ENCODE peak calls at places on chromosomes 11 and 22, in ten cellular contexts. A is HFF-Myc; S is heart right ventricle; G is WTC11; C is astrocyte of the spinal cord; R is right lobe of liver; J is stimulated activated naive CD4-positive, alpha-beta T cell; E is ACHN; X is H9; N is posterior cingulate gyrus. F is an unnamed sample.

GRCh38 chr11:62546244-62546936 is at the start of gene AHNAK:
- DNase-seq in X (peak; percentile 73), G (peak; percentile 73), R (peak; percentile 90), N (peak; percentile 84), J (peak; percentile 57), A (no peak), C (peak; percentile 74), S (peak; percentile 86), E (peak; percentile 64), F (peak; percentile 74)

GRCh38 chr11:910044-910588 is 494 bp downstream of the CHID1 start:
- DNase-seq in C (no peak), J (no peak), R (no peak), N (no peak), G (no peak), X (no peak), E (no peak), S (no peak), A (no peak), F (no peak)

GRCh38 chr11:57777969-57778317 is 16.3 kb downstream of the CTNND1 start:
- DNase-seq in C (peak; percentile 51), S (peak; percentile 47), R (no peak), J (no peak), A (no peak), E (no peak), G (no peak), N (no peak), X (no peak), F (peak; percentile 32)

GRCh38 chr11:121426476-121427454 is 25.3 kb upstream of the SORL1 start:
- DNase-seq in C (no peak), X (peak; percentile 63), G (peak; percentile 71), R (peak; percentile 77), E (peak; percentile 10), S (peak; percentile 30), N (peak; percentile 84), A (no peak), J (peak; percentile 26), F (no peak)

GRCh38 chr11:69877235-69877634 is 58.0 kb upstream of the FGF3 start:
- DNase-seq in S (no peak), R (no peak), C (no peak), X (no peak), E (no peak), G (no peak), N (peak; percentile 67), A (no peak), J (no peak), F (no peak)

GRCh38 chr11:103844327-103845215 is 191.9 kb upstream of the DDI1 start:
- DNase-seq in N (no peak), X (no peak), S (no peak), E (no peak), C (no peak), A (no peak), G (no peak), J (no peak), R (no peak), F (no peak)

GRCh38 chr11:65316979-65317786 is 2.5 kb downstream of the CDC42EP2 start:
- DNase-seq in R (peak; percentile 60), G (peak; percentile 52), C (peak; percentile 72), E (no peak), A (peak; percentile 91), N (peak; percentile 76), S (peak; percentile 91), J (no peak), X (peak; percentile 81), F (peak; percentile 73)

GRCh38 chr11:118001494-118001971 is 15.3 kb downstream of the IL10RA start:
- DNase-seq in J (no peak), G (no peak), N (no peak), R (no peak), C (no peak), A (no peak), S (no peak), X (no peak), E (no peak), F (no peak)

GRCh38 chr11:23143031-23143430 is 282.8 kb upstream of the CCDC179 start:
- DNase-seq in X (no peak), J (no peak), G (no peak), A (no peak), C (peak; percentile 1), R (no peak), E (no peak), N (no peak), S (no peak), F (no peak)

GRCh38 chr11:74288161-74288560 is 23.3 kb downstream of the P4HA3 start:
- DNase-seq in G (no peak), N (no peak), X (no peak), E (peak; percentile 62), C (peak; percentile 95), J (no peak), A (peak; percentile 59), S (no peak), R (no peak), F (peak; percentile 94)

GRCh38 chr11:128294685-128295079 is 292.7 kb downstream of the ETS1 start:
- DNase-seq in C (peak; percentile 35), X (no peak), J (no peak), G (no peak), S (no peak), R (no peak), A (no peak), E (no peak), N (no peak), F (peak; percentile 76)

GRCh38 chr11:98455500-98456186 is 565.1 kb upstream of the CNTN5 start:
- DNase-seq in N (no peak), J (no peak), C (no peak), G (peak; percentile 24), R (no peak), E (no peak), A (no peak), S (no peak), X (peak; percentile 69), F (no peak)

GRCh38 chr22:28955817-28956216 is 72.4 kb downstream of the ZNRF3 start:
- DNase-seq in A (no peak), E (no peak), S (no peak), N (no peak), C (no peak), R (no peak), J (peak; percentile 47), X (no peak), G (no peak), F (no peak)

GRCh38 chr11:117713676-117714075 is 83.3 kb downstream of the DSCAML1 start:
- DNase-seq in A (no peak), E (no peak), J (no peak), R (no peak), C (no peak), G (no peak), N (peak; percentile 21), X (no peak), S (no peak), F (no peak)

GRCh38 chr11:14577835-14578529 is 57.8 kb upstream of the PSMA1 start:
- DNase-seq in G (no peak), N (no peak), C (no peak), A (no peak), J (no peak), X (no peak), E (no peak), R (no peak), S (no peak), F (no peak)

GRCh38 chr11:61554172-61554988 is 26.5 kb downstream of the SYT7 start:
- DNase-seq in E (no peak), G (no peak), X (no peak), J (no peak), A (no peak), C (no peak), N (peak; percentile 71), R (no peak), S (no peak), F (no peak)

GRCh38 chr11:69887330-69887729 is 68.1 kb upstream of the FGF3 start:
- DNase-seq in N (no peak), C (no peak), A (no peak), J (no peak), G (no peak), R (no peak), X (no peak), S (no peak), E (no peak), F (no peak)

GRCh38 chr11:14148653-14149273 is 186.2 kb downstream of the SPON1 start:
- DNase-seq in G (no peak), A (peak; percentile 20), E (peak; percentile 34), S (no peak), R (no peak), J (no peak), X (no peak), C (peak; percentile 39), N (no peak), F (peak; percentile 36)

GRCh38 chr22:33053323-33053722 is 4.9 kb downstream of the SYN3 start:
- DNase-seq in G (no peak), X (no peak), A (no peak), C (no peak), E (no peak), R (no peak), N (no peak), S (no peak), J (no peak), F (no peak)

GRCh38 chr11:64409707-64410395 is 50.9 kb downstream of the RPS6KA4 start:
- DNase-seq in C (no peak), R (peak; percentile 47), X (no peak), G (no peak), J (no peak), S (no peak), A (no peak), N (no peak), E (no peak), F (no peak)

GRCh38 chr11:117218133-117218915 is 13.5 kb downstream of the PCSK7 start:
- DNase-seq in G (no peak), E (no peak), X (no peak), C (no peak), A (no peak), J (no peak), S (peak; percentile 61), R (no peak), N (peak; percentile 17), F (peak; percentile 71)